ENCODE peak calls at places on chromosome 14, in four cellular contexts. One of them, this sample, is unnamed. For H3K4me1, the result is how much of the 10 kb centered on the place peaks cover.

GRCh38 chr14:89807905-89808304 is 146.6 kb downstream of the EFCAB11 start:
- DNase-seq in fibroblast of lung: no peak
- DNase-seq in cardiac muscle cell: no peak
- DNase-seq in suprapubic skin: no peak
- DNase-seq in this sample: no peak

GRCh38 chr14:51395361-51395849 is 155.4 kb downstream of the TMX1 start:
- DNase-seq in cardiac muscle cell: peak
- DNase-seq in suprapubic skin: peak
- DNase-seq in fibroblast of lung: peak
- DNase-seq in this sample: peak

GRCh38 chr14:66381765-66382164 is 104.4 kb upstream of the CCDC196 start:
- DNase-seq in suprapubic skin: no peak
- DNase-seq in cardiac muscle cell: no peak
- DNase-seq in fibroblast of lung: no peak
- DNase-seq in this sample: no peak

GRCh38 chr14:95274283-95274682 is 45.4 kb downstream of the CLMN start:
- DNase-seq in suprapubic skin: peak
- DNase-seq in fibroblast of lung: no peak
- DNase-seq in cardiac muscle cell: no peak
- DNase-seq in this sample: no peak

GRCh38 chr14:86858043-86858442 is 1134.9 kb downstream of the GALC start:
- DNase-seq in cardiac muscle cell: no peak
- DNase-seq in suprapubic skin: no peak
- DNase-seq in fibroblast of lung: peak
- DNase-seq in this sample: no peak

GRCh38 chr14:81363746-81364400 is 36.3 kb downstream of the STON2 start:
- DNase-seq in cardiac muscle cell: no peak
- DNase-seq in fibroblast of lung: no peak
- DNase-seq in suprapubic skin: no peak
- DNase-seq in this sample: no peak

GRCh38 chr14:103854017-103854808 is 6.8 kb upstream of the PPP1R13B start:
- DNase-seq in fibroblast of lung: no peak
- DNase-seq in cardiac muscle cell: no peak
- DNase-seq in suprapubic skin: no peak
- DNase-seq in this sample: no peak

GRCh38 chr14:58955294-58955821 is 233.1 kb upstream of the DAAM1 start:
- DNase-seq in fibroblast of lung: peak
- DNase-seq in cardiac muscle cell: no peak
- DNase-seq in suprapubic skin: no peak
- DNase-seq in this sample: no peak

GRCh38 chr14:102095871-102096568 is 9.2 kb upstream of the HSP90AA1 start:
- DNase-seq in suprapubic skin: no peak
- DNase-seq in fibroblast of lung: no peak
- DNase-seq in cardiac muscle cell: no peak
- DNase-seq in this sample: peak

GRCh38 chr14:96638041-96638855 is 136.1 kb downstream of the PAPOLA start:
- DNase-seq in cardiac muscle cell: no peak
- DNase-seq in suprapubic skin: no peak
- DNase-seq in fibroblast of lung: no peak
- DNase-seq in this sample: no peak

GRCh38 chr14:99534863-99535262 is 53.7 kb downstream of the CCNK start:
- DNase-seq in suprapubic skin: no peak
- DNase-seq in fibroblast of lung: peak
- DNase-seq in cardiac muscle cell: no peak
- DNase-seq in this sample: no peak

GRCh38 chr14:33307691-33308369 is 369.2 kb downstream of the NPAS3 start:
- DNase-seq in fibroblast of lung: peak
- DNase-seq in cardiac muscle cell: no peak
- DNase-seq in suprapubic skin: peak
- DNase-seq in this sample: peak

GRCh38 chr14:73754911-73755360 is 40.8 kb upstream of the PNMA1 start:
- DNase-seq in suprapubic skin: no peak
- DNase-seq in fibroblast of lung: peak
- DNase-seq in cardiac muscle cell: no peak
- DNase-seq in this sample: no peak

GRCh38 chr14:61489002-61489401 is 167.6 kb downstream of the PRKCH start:
- DNase-seq in cardiac muscle cell: no peak
- DNase-seq in suprapubic skin: no peak
- DNase-seq in fibroblast of lung: no peak
- DNase-seq in this sample: no peak

GRCh38 chr14:37122288-37122687 is 50.1 kb downstream of the SLC25A21 start:
- DNase-seq in suprapubic skin: no peak
- DNase-seq in cardiac muscle cell: no peak
- DNase-seq in fibroblast of lung: peak
- DNase-seq in this sample: no peak

GRCh38 chr14:100446572-100446971 is 123.4 kb downstream of the SLC25A47 start:
- DNase-seq in suprapubic skin: no peak
- DNase-seq in cardiac muscle cell: peak
- DNase-seq in fibroblast of lung: no peak
- DNase-seq in this sample: peak

GRCh38 chr14:55927059-55927458 is 191.2 kb upstream of the PELI2 start:
- DNase-seq in cardiac muscle cell: no peak
- DNase-seq in suprapubic skin: no peak
- DNase-seq in fibroblast of lung: no peak
- DNase-seq in this sample: no peak

GRCh38 chr14:60188115-60188514 is 22.9 kb upstream of the DHRS7 start:
- DNase-seq in fibroblast of lung: no peak
- DNase-seq in suprapubic skin: no peak
- DNase-seq in cardiac muscle cell: no peak
- DNase-seq in this sample: no peak

GRCh38 chr14:50225974-50226297 is 5.4 kb downstream of the SOS2 start:
- DNase-seq in suprapubic skin: no peak
- DNase-seq in fibroblast of lung: no peak
- DNase-seq in cardiac muscle cell: no peak
- DNase-seq in this sample: no peak

GRCh38 chr14:25953532-25954144 is 644.2 kb downstream of the NOVA1 start:
- DNase-seq in fibroblast of lung: peak
- DNase-seq in suprapubic skin: no peak
- DNase-seq in cardiac muscle cell: no peak
- DNase-seq in this sample: no peak

GRCh38 chr14:24397639-24398297 is 1.0 kb upstream of the NYNRIN start:
- DNase-seq in suprapubic skin: no peak
- DNase-seq in fibroblast of lung: no peak
- DNase-seq in cardiac muscle cell: no peak
- DNase-seq in this sample: no peak

GRCh38 chr14:88189040-88189839 is 133.8 kb downstream of the KCNK10 start:
- DNase-seq in suprapubic skin: no peak
- DNase-seq in cardiac muscle cell: peak
- DNase-seq in fibroblast of lung: peak
- DNase-seq in this sample: peak

GRCh38 chr14:80762829-80763228 is 178.7 kb downstream of the CEP128 start:
- DNase-seq in suprapubic skin: no peak
- DNase-seq in cardiac muscle cell: no peak
- DNase-seq in fibroblast of lung: peak
- DNase-seq in this sample: no peak

GRCh38 chr14:73661872-73662271 is 17.1 kb downstream of the DNAL1 start:
- DNase-seq in cardiac muscle cell: no peak
- DNase-seq in fibroblast of lung: peak
- DNase-seq in suprapubic skin: no peak
- DNase-seq in this sample: no peak

GRCh38 chr14:49553106-49553505 is 33.1 kb downstream of the RPS29 start:
- DNase-seq in fibroblast of lung: no peak
- DNase-seq in suprapubic skin: no peak
- DNase-seq in cardiac muscle cell: no peak
- DNase-seq in this sample: no peak

GRCh38 chr14:45112886-45113772 is 21.2 kb downstream of the FKBP3 start:
- DNase-seq in fibroblast of lung: peak
- DNase-seq in suprapubic skin: no peak
- DNase-seq in cardiac muscle cell: no peak
- DNase-seq in this sample: no peak

GRCh38 chr14:53458368-53458814 is 305.3 kb upstream of the DDHD1 start:
- DNase-seq in cardiac muscle cell: no peak
- DNase-seq in suprapubic skin: no peak
- DNase-seq in fibroblast of lung: peak
- DNase-seq in this sample: no peak

GRCh38 chr14:101541063-101541462 is 20.2 kb upstream of the DIO3 start:
- DNase-seq in cardiac muscle cell: no peak
- DNase-seq in fibroblast of lung: no peak
- DNase-seq in suprapubic skin: no peak
- DNase-seq in this sample: no peak

GRCh38 chr14:103422981-103423600 is 37.9 kb downstream of the MARK3 start:
- DNase-seq in fibroblast of lung: peak
- DNase-seq in suprapubic skin: no peak
- DNase-seq in cardiac muscle cell: no peak
- DNase-seq in this sample: no peak

GRCh38 chr14:94685166-94685581 is 73.0 kb downstream of the SERPINA3 start:
- DNase-seq in cardiac muscle cell: no peak
- DNase-seq in fibroblast of lung: no peak
- DNase-seq in suprapubic skin: no peak
- DNase-seq in this sample: no peak

GRCh38 chr14:51628230-51628629 is 23.5 kb upstream of the FRMD6 start:
- DNase-seq in fibroblast of lung: no peak
- DNase-seq in cardiac muscle cell: no peak
- DNase-seq in suprapubic skin: no peak
- DNase-seq in this sample: no peak

GRCh38 chr14:75003250-75004027 is 718 bp downstream of the EIF2B2 start:
- DNase-seq in suprapubic skin: no peak
- DNase-seq in fibroblast of lung: no peak
- DNase-seq in cardiac muscle cell: no peak
- DNase-seq in this sample: no peak

DNA sequence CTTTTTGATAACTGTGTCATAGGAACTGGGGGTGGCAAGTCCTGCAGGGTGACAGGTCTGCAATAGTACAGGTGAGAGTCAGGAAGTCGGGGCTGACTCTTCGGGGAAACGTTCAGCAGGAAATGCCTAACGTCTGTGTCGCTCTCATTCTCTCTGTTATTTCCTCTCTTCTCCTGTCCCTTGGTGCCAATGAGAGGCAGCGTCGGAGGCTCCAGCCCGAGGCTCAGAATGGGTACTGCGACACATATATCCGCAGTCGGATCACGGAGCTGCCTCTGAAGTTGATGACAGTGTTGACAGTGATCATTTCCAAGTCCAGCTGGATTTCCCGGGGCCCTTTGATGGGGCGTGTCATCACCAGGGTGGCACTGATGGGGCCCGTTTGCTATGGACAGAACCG is 2.7 kb upstream of the TC2N start:
- DNase-seq in suprapubic skin: no peak
- DNase-seq in fibroblast of lung: no peak
- DNase-seq in cardiac muscle cell: no peak
- DNase-seq in this sample: no peak
- H3K4me1 ChIP-seq in suprapubic skin: under half
- H3K4me1 ChIP-seq in fibroblast of lung: under half
- H3K4me1 ChIP-seq in cardiac muscle cell: under half
- H3K4me1 ChIP-seq in this sample: under half

GRCh38 chr14:105212541-105213305 is 31.6 kb upstream of the NUDT14 start:
- DNase-seq in cardiac muscle cell: no peak
- DNase-seq in fibroblast of lung: no peak
- DNase-seq in suprapubic skin: no peak
- DNase-seq in this sample: peak

GRCh38 chr14:105209646-105210045 is 28.5 kb upstream of the NUDT14 start:
- DNase-seq in fibroblast of lung: no peak
- DNase-seq in cardiac muscle cell: no peak
- DNase-seq in suprapubic skin: no peak
- DNase-seq in this sample: no peak

GRCh38 chr14:105211758-105212089 is 30.6 kb upstream of the NUDT14 start:
- DNase-seq in cardiac muscle cell: no peak
- DNase-seq in fibroblast of lung: no peak
- DNase-seq in suprapubic skin: no peak
- DNase-seq in this sample: no peak

GRCh38 chr14:105210266-105211025 is 29.3 kb upstream of the NUDT14 start:
- DNase-seq in cardiac muscle cell: no peak
- DNase-seq in fibroblast of lung: no peak
- DNase-seq in suprapubic skin: no peak
- DNase-seq in this sample: no peak

DNA sequence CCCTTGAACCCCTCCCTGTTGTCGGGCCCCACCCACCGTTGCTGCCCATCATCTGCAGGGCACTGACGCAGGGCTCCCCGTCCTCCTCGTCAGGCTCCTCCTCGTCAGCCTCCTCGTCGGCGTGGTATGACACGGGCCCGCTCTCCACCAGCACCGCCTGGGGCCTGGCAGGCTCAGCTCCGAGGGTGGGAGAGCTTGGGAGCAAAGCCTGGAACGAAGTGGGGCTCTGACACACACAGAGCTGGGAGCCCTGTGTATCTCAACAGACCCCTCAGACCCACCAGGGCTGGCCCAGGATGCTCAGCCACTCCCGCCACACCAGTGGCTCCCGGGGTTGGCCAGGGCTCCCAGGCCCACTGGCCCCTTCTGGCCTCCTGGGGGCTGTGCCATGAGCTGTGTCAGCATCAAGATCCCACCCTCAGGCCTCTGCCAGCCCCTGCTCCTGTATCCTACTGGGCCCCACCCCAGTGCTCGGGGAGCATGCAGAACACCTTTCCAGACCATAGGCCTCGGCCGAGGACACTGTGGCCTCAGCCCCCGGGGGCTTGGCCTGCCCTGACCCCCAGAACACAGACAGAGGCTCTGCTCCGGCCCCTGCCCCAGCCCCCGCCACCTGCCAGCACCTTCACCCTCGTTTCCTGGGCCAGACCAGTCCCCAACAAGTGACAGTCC is 30.1 kb upstream of the NUDT14 start:
- DNase-seq in suprapubic skin: no peak
- DNase-seq in cardiac muscle cell: no peak
- DNase-seq in fibroblast of lung: no peak
- DNase-seq in this sample: no peak
- H3K4me1 ChIP-seq in suprapubic skin: under half
- H3K4me1 ChIP-seq in cardiac muscle cell: under half
- H3K4me1 ChIP-seq in fibroblast of lung: under half
- H3K4me1 ChIP-seq in this sample: under half

GRCh38 chr14:68939424-68939892 is 39.6 kb downstream of the ACTN1 start:
- DNase-seq in cardiac muscle cell: no peak
- DNase-seq in fibroblast of lung: no peak
- DNase-seq in suprapubic skin: no peak
- DNase-seq in this sample: no peak

GRCh38 chr14:68938515-68939423 is 40.3 kb downstream of the ACTN1 start:
- DNase-seq in cardiac muscle cell: no peak
- DNase-seq in fibroblast of lung: peak
- DNase-seq in suprapubic skin: no peak
- DNase-seq in this sample: peak

GRCh38 chr14:68936476-68936875 is 42.6 kb downstream of the ACTN1 start:
- DNase-seq in fibroblast of lung: no peak
- DNase-seq in suprapubic skin: no peak
- DNase-seq in cardiac muscle cell: no peak
- DNase-seq in this sample: no peak

GRCh38 chr14:68936980-68937379 is 42.1 kb downstream of the ACTN1 start:
- DNase-seq in fibroblast of lung: no peak
- DNase-seq in cardiac muscle cell: no peak
- DNase-seq in suprapubic skin: no peak
- DNase-seq in this sample: no peak

GRCh38 chr14:68937790-68938514 is 41.1 kb downstream of the ACTN1 start:
- DNase-seq in cardiac muscle cell: peak
- DNase-seq in suprapubic skin: no peak
- DNase-seq in fibroblast of lung: peak
- DNase-seq in this sample: peak
- H3K4me1 ChIP-seq in cardiac muscle cell: half or more
- H3K4me1 ChIP-seq in suprapubic skin: half or more
- H3K4me1 ChIP-seq in fibroblast of lung: half or more
- H3K4me1 ChIP-seq in this sample: under half

DNA sequence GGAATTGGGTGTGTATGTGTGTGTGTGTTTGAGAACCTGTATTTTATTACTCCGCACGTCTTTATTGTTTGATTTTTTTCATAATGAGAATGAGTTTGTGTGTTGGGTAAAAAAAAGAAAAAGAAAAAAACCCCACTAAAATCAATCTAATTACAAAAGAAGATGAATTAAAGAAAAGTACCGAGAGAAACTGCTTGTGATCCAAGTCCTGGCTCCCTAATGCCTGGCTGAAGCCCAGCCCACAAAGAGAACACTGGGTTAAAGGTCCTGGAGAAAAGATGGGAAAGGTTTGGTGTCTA is 571 bp upstream of the BCL2L2 start:
- DNase-seq in fibroblast of lung: no peak
- DNase-seq in cardiac muscle cell: no peak
- DNase-seq in suprapubic skin: no peak
- DNase-seq in this sample: no peak
- H3K4me1 ChIP-seq in fibroblast of lung: under half
- H3K4me1 ChIP-seq in cardiac muscle cell: under half
- H3K4me1 ChIP-seq in suprapubic skin: under half
- H3K4me1 ChIP-seq in this sample: under half

This sample was measured in BE2C.